ENCODE peak calls at places on chromosomes 7 and 10, in nine cellular contexts. V is fibroblast of lung, L is IMR-90, O is neuronal stem cell, B is PC-3, X is neural progenitor cell, W is H9, P is GM23248, G is HCT116. C is an unnamed sample.

GRCh38 chr10:23157691-23158369 is 34.3 kb upstream of the PTF1A start:
- DNase-seq in G (peak), W (peak), P (peak), V (peak), B (peak), X (peak), O (no peak), L (peak), C (peak)

GRCh38 chr10:116985611-116986010 is 19.4 kb downstream of the SHTN1 start:
- DNase-seq in W (no peak), G (no peak), X (no peak), O (no peak), P (peak), V (no peak), L (peak), B (peak), C (peak)

GRCh38 chr10:121732676-121733445 is 134.6 kb upstream of the FGFR2 start:
- DNase-seq in L (no peak), W (peak), X (peak), V (no peak), O (peak), P (no peak), B (no peak), G (no peak), C (no peak)

GRCh38 chr7:33842141-33842540 is 63.2 kb upstream of the BMPER start:
- DNase-seq in V (no peak), X (no peak), B (no peak), L (no peak), G (no peak), O (no peak), P (no peak), W (no peak), C (no peak)

GRCh38 chr7:7148799-7149481 is 33.4 kb upstream of the C1GALT1 start:
- DNase-seq in W (no peak), G (no peak), V (no peak), P (peak), O (no peak), B (no peak), X (no peak), L (no peak), C (no peak)

GRCh38 chr10:73991846-73992245 is 6.1 kb upstream of the VCL start:
- DNase-seq in L (no peak), P (no peak), G (no peak), B (no peak), O (no peak), W (no peak), X (no peak), V (no peak), C (no peak)

GRCh38 chr7:10034843-10035556 is 938.7 kb upstream of the PHF14 start:
- DNase-seq in V (no peak), L (no peak), O (no peak), W (no peak), P (no peak), B (no peak), X (no peak), G (no peak), C (no peak)

GRCh38 chr7:48112431-48113165 is 23.5 kb downstream of the UPP1 start:
- DNase-seq in O (no peak), W (no peak), L (peak), V (peak), G (no peak), B (peak), X (no peak), P (peak), C (no peak)

GRCh38 chr10:59580257-59580863 is 129.3 kb downstream of the SLC16A9 start:
- DNase-seq in V (peak), L (peak), W (no peak), G (peak), O (no peak), X (peak), P (peak), B (peak), C (peak)

GRCh38 chr7:103394566-103394965 is 47.1 kb downstream of the PSMC2 start:
- DNase-seq in W (no peak), L (no peak), X (no peak), G (no peak), O (no peak), B (peak), P (no peak), V (no peak), C (no peak)

GRCh38 chr10:28130267-28130666 is 131.4 kb upstream of the ODAD2 start:
- DNase-seq in P (peak), L (peak), W (no peak), B (peak), X (no peak), O (no peak), G (no peak), V (peak), C (peak)

GRCh38 chr7:158840604-158841003 is 11.3 kb upstream of the ESYT2 start:
- DNase-seq in W (no peak), L (no peak), B (no peak), G (no peak), V (no peak), O (no peak), X (no peak), P (no peak), C (no peak)

GRCh38 chr7:135858851-135859250 is 110.2 kb upstream of the FAM180A start:
- DNase-seq in V (no peak), X (no peak), W (no peak), G (no peak), O (no peak), B (no peak), P (no peak), L (no peak), C (no peak)

GRCh38 chr7:135857519-135858274 is 109.1 kb upstream of the FAM180A start:
- DNase-seq in O (no peak), X (no peak), B (no peak), W (no peak), P (no peak), G (no peak), L (no peak), V (no peak), C (no peak)

GRCh38 chr7:135858379-135858778 is 109.8 kb upstream of the FAM180A start:
- DNase-seq in B (no peak), W (no peak), V (no peak), X (no peak), O (no peak), P (no peak), L (no peak), G (no peak), C (no peak)

GRCh38 chr7:135859548-135859947 is 110.9 kb upstream of the FAM180A start:
- DNase-seq in G (no peak), X (no peak), L (peak), O (no peak), W (no peak), P (peak), V (no peak), B (peak), C (no peak)

GRCh38 chr7:135862586-135863361 is 114.2 kb upstream of the FAM180A start:
- DNase-seq in O (peak), V (no peak), G (no peak), X (peak), W (no peak), P (no peak), B (no peak), L (no peak), C (no peak)
- H3K27ac ChIP-seq in O (peak), V (no peak), G (no peak), X (peak), W (no peak), P (no peak), B (no peak), L (no peak), C (no peak)

GRCh38 chr7:2662273-2663120 is 25.5 kb upstream of the AMZ1 start:
- DNase-seq in P (no peak), G (no peak), L (no peak), W (no peak), O (no peak), V (no peak), X (no peak), B (no peak), C (no peak)
- H3K9ac ChIP-seq in P (no peak), G (no peak), L (no peak), W (no peak), O (no peak), V (no peak), X (no peak), B (no peak), C (no peak)

DNA sequence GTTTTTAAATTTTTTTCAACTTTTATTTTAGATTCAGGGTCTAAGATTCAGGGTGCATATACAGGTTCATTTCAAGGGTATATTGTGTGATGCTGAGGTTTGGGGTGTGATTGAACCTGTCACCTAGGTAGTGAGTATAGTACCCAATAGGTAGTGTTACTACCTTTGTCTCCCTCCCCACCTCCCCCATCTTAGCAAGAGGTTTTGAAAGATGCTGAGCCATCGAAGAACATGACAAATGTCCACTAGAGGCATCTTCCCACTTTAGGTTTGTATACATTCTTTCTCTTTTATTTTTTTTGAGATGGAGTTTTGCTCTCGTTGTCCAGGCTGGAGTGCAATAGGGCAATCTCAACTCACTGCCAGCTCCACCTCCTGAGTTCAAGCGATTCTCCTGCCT is 880 bp upstream of the MGAM2 start:
- DNase-seq in W (no peak), P (no peak), V (no peak), G (no peak), L (no peak), O (no peak), X (no peak), B (no peak), C (no peak)
- H2AFZ ChIP-seq in W (no peak), P (no peak), V (no peak), G (no peak), L (no peak), O (no peak), X (no peak), B (no peak), C (no peak)

GRCh38 chr10:733086-733485 is 43.6 kb upstream of the DIP2C start:
- DNase-seq in L (no peak), W (no peak), V (no peak), G (no peak), O (no peak), X (no peak), P (no peak), B (no peak), C (no peak)
- H3K27ac ChIP-seq in L (no peak), W (no peak), V (no peak), G (no peak), O (no peak), X (no peak), P (no peak), B (no peak), C (no peak)

GRCh38 chr7:94129443-94130140 is 125.4 kb upstream of the BET1 start:
- DNase-seq in W (no peak), X (no peak), L (peak), P (peak), O (no peak), B (peak), V (peak), G (no peak), C (peak)

GRCh38 chr7:94130716-94131115 is 126.6 kb upstream of the BET1 start:
- DNase-seq in L (no peak), B (no peak), X (no peak), O (no peak), V (peak), G (no peak), P (no peak), W (no peak), C (no peak)

GRCh38 chr7:94133460-94133859 is 129.3 kb upstream of the BET1 start:
- DNase-seq in G (no peak), P (no peak), W (no peak), X (no peak), O (no peak), L (no peak), B (no peak), V (peak), C (no peak)

GRCh38 chr7:94135180-94135579 is 131.0 kb upstream of the BET1 start:
- DNase-seq in V (no peak), G (no peak), X (no peak), L (peak), P (peak), B (no peak), O (no peak), W (no peak), C (no peak)
- H3K9ac ChIP-seq in V (no peak), G (no peak), X (no peak), L (no peak), P (no peak), B (no peak), O (no peak), W (no peak), C (no peak)

GRCh38 chr10:124158592-124158991 is 65.2 kb upstream of the CHST15 start:
- DNase-seq in X (no peak), V (no peak), P (no peak), B (no peak), W (no peak), G (no peak), L (no peak), O (no peak), C (no peak)
- H2AFZ ChIP-seq in X (no peak), V (no peak), P (no peak), B (no peak), W (no peak), G (no peak), L (no peak), O (no peak), C (no peak)

GRCh38 chr7:113890326-113891030 is 28.3 kb downstream of the PPP1R3A start:
- DNase-seq in W (no peak), B (no peak), P (peak), V (peak), G (no peak), X (no peak), L (peak), O (no peak), C (no peak)

GRCh38 chr7:113892818-113893217 is 26.0 kb downstream of the PPP1R3A start:
- DNase-seq in L (no peak), V (no peak), G (no peak), O (no peak), P (no peak), B (no peak), W (no peak), X (no peak), C (peak)

GRCh38 chr7:113891828-113892227 is 27.0 kb downstream of the PPP1R3A start:
- DNase-seq in L (peak), X (no peak), P (peak), G (no peak), W (no peak), V (peak), O (no peak), B (no peak), C (peak)

GRCh38 chr7:113891031-113891350 is 27.8 kb downstream of the PPP1R3A start:
- DNase-seq in W (no peak), X (no peak), P (peak), V (no peak), B (no peak), O (no peak), L (no peak), G (no peak), C (no peak)
- H3K27ac ChIP-seq in W (no peak), X (no peak), P (peak), V (no peak), B (no peak), O (no peak), L (no peak), G (no peak), C (no peak)

GRCh38 chr10:31929260-31929985 is 792 bp upstream of the ARHGAP12 start:
- DNase-seq in V (peak), B (peak), X (peak), G (no peak), L (no peak), P (peak), O (peak), W (peak), C (peak)

GRCh38 chr10:31929986-31930675 is 1.5 kb upstream of the ARHGAP12 start:
- DNase-seq in L (no peak), V (peak), G (no peak), O (no peak), B (no peak), X (no peak), P (peak), W (no peak), C (peak)

GRCh38 chr10:31927597-31928530 is 767 bp downstream of the ARHGAP12 start:
- DNase-seq in G (no peak), O (peak), X (peak), W (peak), V (peak), P (peak), B (peak), L (peak), C (peak)

GRCh38 chr10:31926765-31927596 is 1.6 kb downstream of the ARHGAP12 start:
- DNase-seq in G (no peak), W (no peak), X (peak), V (no peak), L (no peak), B (peak), P (peak), O (no peak), C (peak)

DNA sequence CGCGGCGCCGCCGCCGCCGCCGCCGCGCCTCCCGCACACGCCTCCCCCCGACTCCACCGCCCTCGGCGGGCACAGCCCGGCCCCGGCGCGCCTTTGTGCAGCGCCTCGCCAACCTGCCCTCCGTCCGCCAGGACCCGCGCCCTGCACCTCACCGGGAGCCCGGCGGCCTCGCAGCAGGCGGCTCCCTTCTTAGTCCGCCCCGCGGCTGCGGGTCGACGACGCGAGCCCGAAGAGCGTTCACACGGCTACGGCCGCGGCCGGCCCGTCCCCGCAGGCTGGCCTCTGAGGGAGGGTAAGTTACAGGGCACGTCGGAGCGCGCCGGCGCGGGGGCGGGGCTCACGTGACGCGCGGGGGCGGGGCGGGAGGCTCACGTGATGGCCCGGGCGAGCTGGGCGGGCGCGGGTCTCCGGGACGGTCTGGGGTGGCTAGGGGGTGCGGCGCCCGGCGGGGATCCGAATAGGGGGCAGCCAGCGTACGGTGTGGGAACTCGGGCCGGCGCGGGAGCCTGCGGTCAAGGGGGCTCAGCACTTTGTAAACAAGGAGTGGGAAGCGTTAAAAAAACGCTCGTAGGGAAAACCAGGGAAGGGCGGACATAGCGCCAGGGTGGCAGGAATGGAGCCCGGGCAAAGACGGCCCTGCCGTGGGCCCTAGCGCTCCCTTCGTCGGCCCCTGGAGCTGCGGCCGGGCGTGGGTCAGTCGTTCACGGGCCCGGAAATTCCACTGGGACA is at the start of gene ARHGAP12:
- DNase-seq in L (peak), W (peak), V (peak), O (peak), G (no peak), B (peak), P (peak), X (peak), C (peak)
- H3K9ac ChIP-seq in L (peak), W (peak), V (peak), O (peak), G (peak), B (peak), P (peak), X (peak), C (peak)

GRCh38 chr7:82674319-82674718 is 230.7 kb upstream of the CACNA2D1 start:
- DNase-seq in W (no peak), P (peak), O (no peak), V (peak), X (no peak), B (no peak), L (peak), G (no peak), C (no peak)
- H2AFZ ChIP-seq in W (no peak), P (no peak), O (no peak), V (no peak), X (no peak), B (no peak), L (no peak), G (no peak), C (no peak)

GRCh38 chr10:53022663-53023088 is 250.1 kb upstream of the MBL2 start:
- DNase-seq in G (no peak), P (no peak), W (peak), B (no peak), O (no peak), L (no peak), V (no peak), X (no peak), C (no peak)
- H3K27ac ChIP-seq in G (no peak), P (no peak), W (peak), B (no peak), O (no peak), L (no peak), V (no peak), X (no peak), C (no peak)

C was measured in endothelial cell of umbilical vein.